ENCODE peak calls at places on chromosomes 1 and 21, in four cellular contexts. K is ELR, P is NCI-H1105, U is BJ. W is an unnamed sample.

GRCh38 chr1:89277725-89278124 is 5.1 kb upstream of the GBP5 start:
- DNase-seq in U (no peak), K (no peak), P (no peak), W (no peak)

GRCh38 chr1:9714257-9714718 is 62.8 kb downstream of the PIK3CD start:
- DNase-seq in P (no peak), U (no peak), K (no peak), W (no peak)

GRCh38 chr1:209406111-209406654 is 177.3 kb upstream of the CAMK1G start:
- DNase-seq in K (peak; percentile 72), U (no peak), P (no peak), W (no peak)

GRCh38 chr21:41170442-41170841 is 2.5 kb downstream of the BACE2 start:
- DNase-seq in U (no peak), K (peak; percentile 20), P (peak; percentile 32), W (no peak)

GRCh38 chr1:45803299-45803780 is at the start of gene MAST2:
- DNase-seq in U (peak; percentile 44), P (peak; percentile 95), K (peak; percentile 93), W (peak; percentile 40)

GRCh38 chr1:37438971-37439671 is 35.3 kb upstream of the ZC3H12A start:
- DNase-seq in K (no peak), U (no peak), P (peak; percentile 39), W (no peak)

GRCh38 chr1:118960567-118961136 is 27.5 kb downstream of the TBX15 start:
- DNase-seq in P (no peak), K (peak; percentile 61), U (peak; percentile 80), W (no peak)

GRCh38 chr1:18440385-18441226 is 40.1 kb upstream of the KLHDC7A start:
- DNase-seq in U (no peak), K (no peak), P (no peak), W (no peak)

GRCh38 chr1:41517039-41517438 is 32.6 kb upstream of the EDN2 start:
- DNase-seq in P (peak; percentile 24), U (no peak), K (no peak), W (no peak)

GRCh38 chr1:209884249-209884648 is 53.8 kb upstream of the SYT14 start:
- DNase-seq in P (no peak), U (no peak), K (peak; percentile 84), W (no peak)

GRCh38 chr21:43703068-43703880 is 15.7 kb upstream of the PDXK start:
- DNase-seq in K (peak; percentile 17), P (no peak), U (peak; percentile 60), W (peak; percentile 22)

GRCh38 chr1:116377564-116378529 is 4.8 kb downstream of the ATP1A1 start:
- DNase-seq in P (no peak), K (peak; percentile 92), U (peak; percentile 79), W (peak; percentile 82)

GRCh38 chr21:34088752-34089151 is 15.4 kb downstream of the MRPS6 start:
- DNase-seq in P (no peak), K (no peak), U (no peak), W (no peak)

GRCh38 chr1:11893907-11894251 is 32.3 kb downstream of the KIAA2013 start:
- DNase-seq in U (no peak), K (peak; percentile 53), P (peak; percentile 43), W (no peak)

GRCh38 chr1:234000557-234001081 is 96.1 kb downstream of the SLC35F3 start:
- DNase-seq in P (no peak), U (no peak), K (no peak), W (no peak)

GRCh38 chr1:53127546-53127945 is 14.9 kb downstream of the SLC1A7 start:
- DNase-seq in P (no peak), U (no peak), K (peak; percentile 36), W (no peak)

GRCh38 chr21:43812957-43813730 is 23.8 kb downstream of the RRP1 start:
- DNase-seq in P (no peak), K (no peak), U (no peak), W (no peak)

GRCh38 chr1:3657578-3658230 is 5.4 kb downstream of the TP73 start:
- DNase-seq in K (no peak), P (no peak), U (no peak), W (no peak)